ENCODE peak calls at places on chromosomes 12 and 14, in four cellular contexts. One of them, this sample, is unnamed.

GRCh38 chr12:118874698-118875548 is 106.4 kb upstream of the SRRM4 start:
- DNase-seq in lower leg skin: no peak
- DNase-seq in body of pancreas: no peak
- DNase-seq in adrenal gland: no peak
- DNase-seq in this sample: no peak

GRCh38 chr14:59305836-59306555 is 117.5 kb downstream of the DAAM1 start:
- DNase-seq in lower leg skin: no peak
- DNase-seq in body of pancreas: no peak
- DNase-seq in adrenal gland: no peak
- DNase-seq in this sample: no peak

GRCh38 chr14:77970646-77971045 is 170.7 kb downstream of the ADCK1 start:
- DNase-seq in body of pancreas: no peak
- DNase-seq in adrenal gland: no peak
- DNase-seq in lower leg skin: no peak
- DNase-seq in this sample: no peak

GRCh38 chr12:22533155-22533554 is 11.2 kb downstream of the C2CD5 start:
- DNase-seq in adrenal gland: no peak
- DNase-seq in lower leg skin: no peak
- DNase-seq in body of pancreas: no peak
- DNase-seq in this sample: no peak

GRCh38 chr12:14310866-14311265 is 54.6 kb upstream of the ATF7IP start:
- DNase-seq in lower leg skin: no peak
- DNase-seq in body of pancreas: no peak
- DNase-seq in adrenal gland: no peak
- DNase-seq in this sample: no peak

GRCh38 chr14:25696176-25696575 is 646.2 kb upstream of the STXBP6 start:
- DNase-seq in body of pancreas: no peak
- DNase-seq in lower leg skin: no peak
- DNase-seq in adrenal gland: no peak
- DNase-seq in this sample: no peak

GRCh38 chr12:126747530-126748149 is 1519.3 kb upstream of the TMEM132C start:
- DNase-seq in body of pancreas: peak
- DNase-seq in lower leg skin: no peak
- DNase-seq in adrenal gland: peak
- DNase-seq in this sample: peak

GRCh38 chr12:113315358-113315757 is 19.6 kb downstream of the SLC8B1 start:
- DNase-seq in lower leg skin: no peak
- DNase-seq in body of pancreas: no peak
- DNase-seq in adrenal gland: no peak
- DNase-seq in this sample: no peak

GRCh38 chr12:117603316-117604113 is 242.1 kb upstream of the NOS1 start:
- DNase-seq in body of pancreas: no peak
- DNase-seq in lower leg skin: no peak
- DNase-seq in adrenal gland: no peak
- DNase-seq in this sample: no peak

GRCh38 chr14:92744198-92744597 is 4.2 kb downstream of the LGMN start:
- DNase-seq in lower leg skin: no peak
- DNase-seq in body of pancreas: no peak
- DNase-seq in adrenal gland: no peak
- DNase-seq in this sample: no peak

GRCh38 chr12:98439471-98440164 is 75.8 kb upstream of the TMPO start:
- DNase-seq in lower leg skin: no peak
- DNase-seq in adrenal gland: no peak
- DNase-seq in body of pancreas: no peak
- DNase-seq in this sample: no peak

GRCh38 chr12:88958961-88959360 is 378.7 kb upstream of the KITLG start:
- DNase-seq in adrenal gland: no peak
- DNase-seq in lower leg skin: no peak
- DNase-seq in body of pancreas: no peak
- DNase-seq in this sample: no peak

GRCh38 chr14:33342299-33342974 is 403.8 kb downstream of the NPAS3 start:
- DNase-seq in lower leg skin: no peak
- DNase-seq in adrenal gland: no peak
- DNase-seq in body of pancreas: no peak
- DNase-seq in this sample: no peak

GRCh38 chr12:52440821-52441319 is 6.7 kb upstream of the KRT75 start:
- DNase-seq in adrenal gland: no peak
- DNase-seq in body of pancreas: no peak
- DNase-seq in lower leg skin: peak
- DNase-seq in this sample: no peak

GRCh38 chr12:132308311-132309161 is 20.9 kb downstream of the GALNT9 start:
- DNase-seq in lower leg skin: no peak
- DNase-seq in body of pancreas: no peak
- DNase-seq in adrenal gland: no peak
- DNase-seq in this sample: no peak

GRCh38 chr14:54487771-54488170 is 1.0 kb downstream of the GMFB start:
- DNase-seq in body of pancreas: no peak
- DNase-seq in adrenal gland: no peak
- DNase-seq in lower leg skin: no peak
- DNase-seq in this sample: no peak

GRCh38 chr12:118016424-118017264 is at the start of gene RFC5:
- DNase-seq in body of pancreas: peak
- DNase-seq in lower leg skin: peak
- DNase-seq in adrenal gland: peak
- DNase-seq in this sample: peak

GRCh38 chr14:83664389-83664788 is 1865.6 kb upstream of the FLRT2 start:
- DNase-seq in body of pancreas: no peak
- DNase-seq in lower leg skin: no peak
- DNase-seq in adrenal gland: no peak
- DNase-seq in this sample: no peak

GRCh38 chr12:53728206-53728605 is 954 bp upstream of the CALCOCO1 start:
- DNase-seq in adrenal gland: no peak
- DNase-seq in lower leg skin: no peak
- DNase-seq in body of pancreas: no peak
- DNase-seq in this sample: no peak

GRCh38 chr12:115752151-115752550 is 525.3 kb downstream of the MED13L start:
- DNase-seq in body of pancreas: no peak
- DNase-seq in lower leg skin: no peak
- DNase-seq in adrenal gland: no peak
- DNase-seq in this sample: no peak

GRCh38 chr12:3542911-3543310 is 51.9 kb downstream of the PRMT8 start:
- DNase-seq in lower leg skin: peak
- DNase-seq in body of pancreas: no peak
- DNase-seq in adrenal gland: no peak
- DNase-seq in this sample: no peak

GRCh38 chr14:94992046-94992445 is 165.3 kb downstream of the DICER1 start:
- DNase-seq in adrenal gland: no peak
- DNase-seq in body of pancreas: no peak
- DNase-seq in lower leg skin: no peak
- DNase-seq in this sample: no peak

GRCh38 chr14:67071506-67071905 is 117.7 kb upstream of the GARIN2 start:
- DNase-seq in lower leg skin: no peak
- DNase-seq in body of pancreas: no peak
- DNase-seq in adrenal gland: no peak
- DNase-seq in this sample: no peak

GRCh38 chr12:38258411-38258810 is 58.2 kb upstream of the ALG10B start:
- DNase-seq in body of pancreas: no peak
- DNase-seq in lower leg skin: no peak
- DNase-seq in adrenal gland: no peak
- DNase-seq in this sample: no peak

GRCh38 chr12:69719336-69720316 is 19.0 kb upstream of the RAB3IP start:
- DNase-seq in lower leg skin: no peak
- DNase-seq in adrenal gland: no peak
- DNase-seq in body of pancreas: no peak
- DNase-seq in this sample: no peak

GRCh38 chr12:113048716-113049127 is 7.8 kb upstream of the DTX1 start:
- DNase-seq in adrenal gland: peak
- DNase-seq in body of pancreas: peak
- DNase-seq in lower leg skin: no peak
- DNase-seq in this sample: no peak

GRCh38 chr12:53825246-53826081 is 73.7 kb upstream of the CISTR start:
- DNase-seq in body of pancreas: peak
- DNase-seq in lower leg skin: no peak
- DNase-seq in adrenal gland: no peak
- DNase-seq in this sample: peak

GRCh38 chr12:67457799-67458680 is 188.9 kb downstream of the CAND1 start:
- DNase-seq in lower leg skin: no peak
- DNase-seq in body of pancreas: no peak
- DNase-seq in adrenal gland: no peak
- DNase-seq in this sample: no peak
- TF ChIP-seq CTCF in lower leg skin: no peak
- TF ChIP-seq CTCF in body of pancreas: peak
- TF ChIP-seq CTCF in adrenal gland: peak
- TF ChIP-seq CTCF in this sample: peak

GRCh38 chr14:74488788-74489397 is 4.2 kb downstream of the NPC2 start:
- DNase-seq in lower leg skin: no peak
- DNase-seq in body of pancreas: no peak
- DNase-seq in adrenal gland: no peak
- DNase-seq in this sample: no peak

GRCh38 chr14:74491952-74492351 is 1.2 kb downstream of the NPC2 start:
- DNase-seq in adrenal gland: peak
- DNase-seq in body of pancreas: no peak
- DNase-seq in lower leg skin: no peak
- DNase-seq in this sample: no peak

GRCh38 chr14:74493343-74494261 is at the start of gene ISCA2:
- DNase-seq in lower leg skin: peak
- DNase-seq in body of pancreas: peak
- DNase-seq in adrenal gland: peak
- DNase-seq in this sample: peak

GRCh38 chr14:74495356-74495755 is 1.8 kb downstream of the ISCA2 start:
- DNase-seq in lower leg skin: no peak
- DNase-seq in body of pancreas: no peak
- DNase-seq in adrenal gland: no peak
- DNase-seq in this sample: no peak

DNA sequence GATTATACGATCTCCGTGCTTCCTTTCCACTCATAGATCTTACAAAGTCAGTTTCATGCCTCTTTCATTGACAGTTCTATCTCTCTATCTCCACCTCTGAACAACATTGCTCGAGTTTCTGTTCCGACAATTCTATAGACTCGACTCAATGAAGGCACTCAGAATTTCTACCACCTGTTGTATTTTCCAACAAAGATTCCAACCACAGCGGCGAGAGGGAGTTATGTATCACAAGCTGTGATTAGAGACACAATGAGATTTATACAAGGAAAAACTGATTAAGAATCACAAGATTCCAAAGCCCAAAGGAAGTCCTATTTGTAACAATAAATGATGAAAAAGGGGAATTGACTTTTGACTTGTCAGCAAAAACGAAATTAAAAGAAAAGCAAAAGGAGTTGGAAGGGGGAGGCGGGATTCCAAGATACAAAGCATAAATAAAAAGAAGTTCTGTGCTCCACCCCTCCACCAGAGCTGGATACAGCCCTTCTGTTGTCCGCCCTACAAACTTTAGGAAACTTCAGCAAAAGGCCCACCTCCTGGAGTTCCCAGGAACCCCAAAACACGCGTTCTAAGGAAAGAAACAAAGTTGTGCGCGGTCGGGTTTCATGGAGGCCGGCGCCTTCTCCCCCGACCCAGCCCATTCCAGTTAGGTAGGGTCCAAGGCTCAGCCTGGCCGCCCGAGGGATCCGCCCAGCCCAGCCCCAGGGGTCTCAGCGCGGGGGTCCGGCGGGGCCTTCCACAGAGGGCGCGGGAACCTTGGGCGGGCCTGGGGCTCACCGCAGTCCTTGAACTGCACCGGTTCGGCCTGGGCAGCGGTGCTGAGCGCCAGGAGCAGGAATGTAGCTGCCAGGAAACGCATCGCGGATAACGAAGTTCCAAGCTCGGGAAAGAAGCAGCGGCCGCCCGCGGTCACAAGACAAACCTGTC is at the start of gene NPC2:
- DNase-seq in lower leg skin: no peak
- DNase-seq in body of pancreas: no peak
- DNase-seq in adrenal gland: no peak
- DNase-seq in this sample: no peak
- TF ChIP-seq POLR2A in lower leg skin: no peak
- TF ChIP-seq POLR2A in body of pancreas: peak
- TF ChIP-seq POLR2A in adrenal gland: peak
- TF ChIP-seq POLR2A in this sample: peak

GRCh38 chr14:75232597-75232996 is 46.0 kb upstream of the FOS start:
- DNase-seq in lower leg skin: no peak
- DNase-seq in adrenal gland: no peak
- DNase-seq in body of pancreas: no peak
- DNase-seq in this sample: no peak
- TF ChIP-seq CTCF in lower leg skin: no peak
- TF ChIP-seq CTCF in adrenal gland: no peak
- TF ChIP-seq CTCF in body of pancreas: no peak
- TF ChIP-seq CTCF in this sample: no peak

DNA sequence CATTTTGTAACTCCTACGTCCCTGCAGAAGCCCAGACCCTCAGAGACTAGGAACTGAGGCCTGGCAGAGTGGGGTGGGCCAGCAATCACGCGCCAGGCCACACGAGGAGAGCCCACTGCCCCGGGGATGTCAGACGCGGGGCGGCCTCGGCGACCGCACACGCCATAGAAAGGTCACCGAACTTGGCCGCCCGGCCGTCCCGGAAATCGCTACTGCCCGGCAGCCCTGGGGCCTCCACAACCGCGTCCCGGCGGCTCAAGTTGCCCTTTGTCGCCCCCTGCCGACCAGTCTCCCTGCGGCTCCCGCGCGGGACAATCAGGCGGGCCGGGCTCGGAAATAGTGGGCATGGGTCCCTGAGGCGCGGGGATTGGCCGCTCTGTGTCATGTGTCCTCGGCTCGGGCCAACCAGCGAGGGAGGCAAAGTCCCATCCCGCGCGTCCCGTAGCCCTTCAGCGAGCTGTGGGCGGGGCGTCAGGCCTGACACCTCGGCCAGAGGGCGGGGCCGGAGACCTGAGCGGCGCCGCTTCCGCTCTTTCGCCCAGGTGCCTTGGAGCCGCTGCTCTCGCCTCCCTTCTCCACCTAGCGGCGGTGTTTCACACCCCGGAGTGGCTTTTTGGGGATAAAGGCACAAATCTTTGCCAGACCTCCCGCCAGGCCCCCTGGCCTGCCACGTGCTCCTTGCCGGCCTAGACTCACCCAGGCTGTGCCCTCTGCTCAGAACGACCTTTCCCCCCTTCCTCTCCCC is 33.4 kb upstream of the DEGS2 start:
- DNase-seq in lower leg skin: peak
- DNase-seq in adrenal gland: peak
- DNase-seq in body of pancreas: peak
- DNase-seq in this sample: peak
- TF ChIP-seq POLR2A in lower leg skin: no peak
- TF ChIP-seq POLR2A in adrenal gland: peak
- TF ChIP-seq POLR2A in body of pancreas: peak
- TF ChIP-seq POLR2A in this sample: peak

GRCh38 chr14:86038401-86038985 is 508.5 kb downstream of the FLRT2 start:
- DNase-seq in lower leg skin: peak
- DNase-seq in body of pancreas: peak
- DNase-seq in adrenal gland: peak
- DNase-seq in this sample: peak

GRCh38 chr14:86035882-86036281 is 505.9 kb downstream of the FLRT2 start:
- DNase-seq in lower leg skin: no peak
- DNase-seq in body of pancreas: no peak
- DNase-seq in adrenal gland: no peak
- DNase-seq in this sample: no peak
- TF ChIP-seq CTCF in lower leg skin: no peak
- TF ChIP-seq CTCF in body of pancreas: peak
- TF ChIP-seq CTCF in adrenal gland: no peak
- TF ChIP-seq CTCF in this sample: peak